ENCODE peak calls at places on chromosomes 5 and 9, in eight cellular contexts. Q, U, H, E, P, L, Z and C are unnamed samples.

GRCh38 chr5:170168797-170169196 is 63.1 kb downstream of the FOXI1 start:
- DNase-seq in E (no peak), H (no peak), U (no peak), L (no peak), Q (no peak), P (no peak), Z (no peak), C (no peak)

GRCh38 chr5:180330810-180331646 is 22.1 kb downstream of the GFPT2 start:
- DNase-seq in Q (peak), U (no peak), L (no peak), H (peak), E (peak), P (no peak), Z (peak), C (no peak)

GRCh38 chr5:52010430-52010829 is 627.2 kb downstream of the ISL1 start:
- DNase-seq in H (no peak), Z (no peak), P (no peak), U (no peak), E (no peak), L (no peak), Q (no peak), C (no peak)

GRCh38 chr5:114055318-114055788 is 306.5 kb upstream of the KCNN2 start:
- DNase-seq in Q (no peak), L (peak), P (peak), E (no peak), Z (peak), U (no peak), H (no peak), C (no peak)

GRCh38 chr9:83062653-83063527 is at the start of gene RASEF:
- DNase-seq in U (peak), L (peak), E (no peak), P (peak), H (no peak), Q (peak), Z (peak), C (peak)

GRCh38 chr9:89878687-89879086 is 273.9 kb downstream of the GADD45G start:
- DNase-seq in L (peak), Q (peak), Z (peak), E (no peak), H (peak), P (peak), U (peak), C (peak)

GRCh38 chr5:9558319-9558965 is 12.6 kb upstream of the SEMA5A start:
- DNase-seq in L (no peak), Q (no peak), P (no peak), U (no peak), E (no peak), Z (peak), H (no peak), C (peak)

GRCh38 chr5:26231316-26231715 is 807.1 kb downstream of the CDH9 start:
- DNase-seq in H (no peak), Z (no peak), E (no peak), U (no peak), P (no peak), L (no peak), Q (no peak), C (no peak)

GRCh38 chr9:86667307-86667706 is 280.0 kb downstream of the GAS1 start:
- DNase-seq in L (no peak), Z (no peak), H (no peak), P (no peak), U (no peak), E (no peak), Q (no peak), C (no peak)

GRCh38 chr9:132372177-132373095 is 17.6 kb upstream of the SETX start:
- DNase-seq in Q (peak), Z (peak), H (peak), L (no peak), U (no peak), P (peak), E (no peak), C (peak)

GRCh38 chr5:5221731-5222130 is 81.6 kb downstream of the ADAMTS16 start:
- DNase-seq in E (no peak), Z (no peak), P (no peak), Q (no peak), H (no peak), L (no peak), U (no peak), C (no peak)

GRCh38 chr9:89426389-89426961 is 71.4 kb downstream of the SEMA4D start:
- DNase-seq in P (no peak), U (no peak), L (no peak), E (no peak), Z (peak), H (no peak), Q (peak), C (no peak)

GRCh38 chr5:94967525-94967924 is 317.4 kb downstream of the MCTP1 start:
- DNase-seq in E (no peak), L (no peak), H (no peak), Q (no peak), U (no peak), Z (no peak), P (no peak), C (no peak)

GRCh38 chr5:134873494-134873893 is 677 bp upstream of the TXNDC15 start:
- DNase-seq in L (no peak), P (no peak), U (no peak), H (no peak), Q (no peak), Z (no peak), E (no peak), C (no peak)

GRCh38 chr5:151661968-151662732 is 24.6 kb downstream of the SPARC start:
- DNase-seq in Z (no peak), E (no peak), Q (no peak), H (no peak), P (no peak), L (no peak), U (no peak), C (no peak)

GRCh38 chr5:160479926-160480325 is 58.3 kb downstream of the PTTG1 start:
- DNase-seq in E (no peak), L (no peak), U (no peak), Q (no peak), Z (no peak), P (no peak), H (no peak), C (no peak)

GRCh38 chr5:181173420-181174342 is 26.3 kb downstream of the OR2V2 start:
- DNase-seq in Q (no peak), P (no peak), Z (no peak), H (no peak), E (peak), U (no peak), L (no peak), C (no peak)

GRCh38 chr5:1654786-1655495 is 131.2 kb upstream of the LPCAT1 start:
- DNase-seq in P (no peak), E (no peak), L (no peak), U (no peak), Q (no peak), Z (no peak), H (no peak), C (no peak)

DNA sequence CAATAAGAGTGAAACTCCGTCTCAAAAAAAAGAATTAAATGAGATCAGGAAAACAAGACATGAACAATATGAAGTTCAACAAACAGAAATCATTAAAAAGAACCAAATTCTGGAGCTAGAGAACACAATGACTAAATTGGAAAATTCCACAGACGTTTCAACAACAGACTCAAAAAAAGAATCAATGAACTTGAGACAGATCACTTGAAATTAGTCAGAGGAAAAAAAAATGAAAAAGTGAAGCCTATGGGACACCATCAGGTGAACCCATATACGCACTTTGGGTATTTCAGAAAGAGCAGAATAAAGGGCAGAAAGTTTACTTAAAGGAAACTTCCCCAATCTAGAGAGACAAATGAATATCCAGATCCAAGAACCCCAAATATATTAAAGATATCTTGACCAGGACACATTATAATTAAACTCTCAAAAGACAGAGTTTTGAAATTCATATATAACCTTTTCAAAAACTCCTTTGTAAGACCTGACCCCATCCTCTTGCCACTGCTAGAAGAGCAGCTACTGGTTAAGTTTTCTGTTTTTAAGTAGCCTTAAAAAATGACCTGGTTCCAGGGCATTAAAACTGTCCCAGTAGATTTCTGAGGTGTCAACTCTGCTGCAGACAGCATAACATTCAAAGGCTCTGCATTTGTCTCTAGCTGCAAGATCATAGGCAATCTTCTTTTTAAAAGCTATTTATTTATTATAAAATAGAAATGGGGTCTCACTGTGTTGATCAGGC is 7.7 kb upstream of the MATR3 start:
- DNase-seq in Q (no peak), Z (no peak), P (no peak), L (no peak), E (no peak), U (no peak), H (no peak), C (no peak)
- TF ChIP-seq POLR2A in Q (no peak), Z (no peak), P (no peak), L (no peak), E (no peak), U (no peak), H (no peak), C (no peak)

DNA sequence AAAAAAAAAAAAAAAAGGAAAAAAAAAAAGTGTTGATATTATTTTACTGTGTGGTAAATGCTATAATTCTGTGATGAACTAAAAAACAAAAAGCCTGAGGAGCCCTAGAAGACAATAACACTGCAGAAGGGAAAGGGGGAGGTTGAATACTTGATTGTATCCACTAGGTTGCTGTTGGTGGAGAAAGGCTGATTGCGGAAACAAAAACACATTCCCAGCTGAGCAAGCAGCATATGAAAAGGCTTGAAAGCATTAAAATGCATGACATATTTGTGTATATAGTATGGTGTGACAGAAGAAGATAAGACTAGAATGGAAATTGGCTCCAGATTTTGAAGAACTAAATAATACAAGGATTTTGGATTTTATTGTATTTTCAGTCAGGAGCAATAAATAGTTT is 8.9 kb downstream of the RABGAP1 start:
- DNase-seq in L (no peak), Q (no peak), U (no peak), H (no peak), E (no peak), P (no peak), Z (no peak), C (no peak)
- H3K4me3 ChIP-seq in L (no peak), Q (no peak), U (no peak), H (no peak), E (no peak), P (no peak), Z (no peak), C (no peak)

DNA sequence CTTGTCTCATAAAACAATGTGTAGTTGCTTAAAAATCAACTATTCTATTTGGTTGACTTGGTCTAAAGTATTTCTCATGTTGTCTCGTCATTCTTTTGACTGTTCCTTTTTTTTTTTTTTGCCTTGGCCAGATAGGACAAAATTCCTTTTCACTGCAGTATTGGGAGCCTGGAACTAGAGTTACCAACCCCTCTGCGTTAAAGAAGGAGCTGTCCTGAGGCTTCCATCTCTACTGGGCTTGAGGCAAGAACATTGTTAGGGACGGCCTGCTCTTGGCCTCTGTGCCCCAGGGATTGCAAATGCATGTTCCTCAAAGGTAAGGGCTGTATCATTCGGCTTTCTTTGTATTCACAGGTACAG is 1.4 kb upstream of the NPR2 start:
- DNase-seq in H (no peak), E (no peak), Q (no peak), P (no peak), Z (no peak), U (no peak), L (no peak), C (no peak)
- H3K27ac ChIP-seq in H (no peak), E (no peak), Q (no peak), P (peak), Z (no peak), U (peak), L (no peak), C (no peak)

GRCh38 chr9:128887914-128888350 is 6.0 kb downstream of the LRRC8A start:
- DNase-seq in E (no peak), P (no peak), Z (no peak), L (peak), Q (no peak), H (no peak), U (no peak), C (no peak)

GRCh38 chr9:128885376-128885775 is 3.4 kb downstream of the LRRC8A start:
- DNase-seq in L (no peak), P (no peak), H (no peak), U (no peak), E (no peak), Z (no peak), Q (no peak), C (no peak)

GRCh38 chr9:128887049-128887448 is 5.1 kb downstream of the LRRC8A start:
- DNase-seq in U (no peak), H (no peak), L (no peak), P (no peak), E (no peak), Q (no peak), Z (no peak), C (no peak)

GRCh38 chr9:128885798-128886197 is 3.9 kb downstream of the LRRC8A start:
- DNase-seq in Q (no peak), E (no peak), L (peak), H (no peak), U (no peak), Z (no peak), P (no peak), C (no peak)

GRCh38 chr9:128886211-128886826 is 4.4 kb downstream of the LRRC8A start:
- DNase-seq in H (no peak), E (no peak), Q (no peak), P (no peak), Z (no peak), U (no peak), L (no peak), C (no peak)
- TF ChIP-seq POLR2A in H (no peak), E (no peak), Q (no peak), P (no peak), Z (no peak), U (no peak), L (no peak), C (no peak)

GRCh38 chr5:132778129-132778528 is 1.1 kb upstream of the SEPTIN8 start:
- DNase-seq in E (no peak), Z (no peak), L (no peak), U (no peak), Q (no peak), P (no peak), H (no peak), C (no peak)
- H3K4me3 ChIP-seq in E (no peak), Z (peak), L (peak), U (peak), Q (no peak), P (peak), H (peak), C (peak)

GRCh38 chr5:54534306-54534705 is 16.7 kb downstream of the SNX18 start:
- DNase-seq in U (no peak), P (no peak), H (no peak), Z (no peak), E (no peak), Q (no peak), L (no peak), C (no peak)
- H3K27ac ChIP-seq in U (peak), P (peak), H (peak), Z (peak), E (no peak), Q (peak), L (peak), C (peak)

GRCh38 chr9:72150172-72150571 is 932 bp downstream of the GDA start:
- DNase-seq in L (no peak), H (no peak), E (no peak), P (no peak), Z (no peak), Q (no peak), U (no peak), C (no peak)

GRCh38 chr9:72150653-72151052 is 1.4 kb downstream of the GDA start:
- DNase-seq in H (no peak), L (no peak), P (no peak), U (no peak), E (no peak), Q (no peak), Z (no peak), C (no peak)

GRCh38 chr9:72151099-72151498 is 1.9 kb downstream of the GDA start:
- DNase-seq in P (no peak), U (no peak), Q (no peak), Z (no peak), E (no peak), H (no peak), L (no peak), C (no peak)

GRCh38 chr9:72147676-72148075 is 1.6 kb upstream of the GDA start:
- DNase-seq in E (no peak), H (no peak), P (no peak), Q (no peak), U (no peak), L (no peak), Z (no peak), C (no peak)

DNA sequence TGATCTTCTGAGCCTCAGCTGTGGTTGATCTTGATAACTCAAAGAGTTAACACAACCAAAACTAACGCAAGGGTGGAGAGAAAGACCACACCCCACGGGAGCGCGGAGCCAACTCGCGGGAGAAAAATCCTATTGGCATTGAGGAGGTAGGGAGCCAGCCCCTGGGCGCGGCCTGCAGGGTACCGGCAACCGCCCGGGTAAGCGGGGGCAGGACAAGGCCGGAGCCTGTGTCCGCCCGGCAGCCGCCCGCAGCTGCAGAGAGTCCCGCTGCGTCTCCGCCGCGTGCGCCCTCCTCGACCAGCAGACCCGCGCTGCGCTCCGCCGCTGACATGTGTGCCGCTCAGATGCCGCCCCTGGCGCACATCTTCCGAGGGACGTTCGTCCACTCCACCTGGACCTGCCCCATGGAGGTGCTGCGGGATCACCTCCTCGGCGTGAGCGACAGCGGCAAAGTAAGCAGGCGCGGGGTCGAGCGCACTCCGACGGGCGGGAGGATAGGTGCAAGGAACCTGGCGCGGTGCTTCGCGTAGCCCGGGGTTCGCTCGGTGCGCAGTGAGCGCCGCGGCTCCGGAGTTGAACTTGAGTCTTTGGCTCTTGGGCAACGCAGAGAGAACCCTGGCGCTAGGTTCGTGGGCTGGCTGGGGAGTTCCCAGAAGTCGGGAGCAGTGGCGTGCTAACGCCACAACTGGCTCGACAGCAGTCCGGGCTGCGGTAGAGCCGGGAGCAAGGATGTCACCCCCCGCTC is at the start of gene GDA:
- DNase-seq in H (no peak), U (no peak), Z (peak), L (no peak), E (peak), P (no peak), Q (no peak), C (peak)
- TF ChIP-seq POLR2A in H (no peak), U (no peak), Z (peak), L (no peak), E (no peak), P (no peak), Q (no peak), C (peak)

DNA sequence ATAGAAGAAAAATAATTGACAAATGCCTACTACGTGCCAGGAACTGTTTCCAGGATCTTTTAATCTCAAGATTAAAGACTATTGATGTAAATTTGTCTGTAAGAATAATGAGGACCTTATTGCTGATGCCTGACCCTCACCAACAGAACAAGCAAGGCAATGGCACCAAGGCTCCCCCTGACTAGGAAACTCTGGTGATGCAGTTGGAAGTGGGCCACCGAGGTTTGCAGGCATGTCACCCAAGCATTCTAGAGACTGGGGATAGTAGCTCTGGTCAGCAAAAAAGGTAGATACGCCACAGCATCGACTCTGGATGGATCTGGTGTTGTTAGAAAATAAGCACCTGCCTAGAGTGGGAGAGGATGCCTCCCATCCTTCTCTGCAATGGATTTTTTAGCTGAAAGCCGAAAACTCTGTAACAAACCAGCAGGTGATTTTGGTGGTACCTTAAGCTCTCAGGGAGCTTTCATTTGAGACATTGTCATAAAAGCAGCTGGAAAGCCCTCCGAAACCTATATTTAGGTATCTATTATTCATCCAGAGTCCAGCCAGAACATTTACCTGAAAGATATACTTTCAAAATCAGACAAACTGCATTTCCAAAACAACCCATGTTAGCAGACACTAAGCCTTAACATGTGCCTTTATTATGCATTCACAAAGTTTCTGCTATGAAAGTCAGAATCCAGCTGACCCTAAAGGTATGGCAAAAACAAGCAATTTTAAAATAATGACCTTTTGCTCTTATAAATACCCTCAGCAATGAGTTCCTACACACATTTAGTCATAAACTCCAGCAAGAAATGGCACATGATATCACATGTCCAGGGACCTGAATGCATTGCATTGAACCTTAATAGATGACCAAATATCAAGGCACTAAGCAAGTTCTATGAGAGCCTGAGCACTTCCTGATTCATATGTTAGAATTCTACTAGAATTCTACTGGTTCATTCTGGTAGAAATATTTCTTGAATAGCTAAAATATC is 308.4 kb downstream of the PDE4D start:
- DNase-seq in L (no peak), E (no peak), Q (no peak), Z (peak), U (no peak), H (no peak), P (no peak), C (no peak)
- H3K4me3 ChIP-seq in L (no peak), E (no peak), Q (no peak), Z (peak), U (no peak), H (no peak), P (no peak), C (no peak)

DNA sequence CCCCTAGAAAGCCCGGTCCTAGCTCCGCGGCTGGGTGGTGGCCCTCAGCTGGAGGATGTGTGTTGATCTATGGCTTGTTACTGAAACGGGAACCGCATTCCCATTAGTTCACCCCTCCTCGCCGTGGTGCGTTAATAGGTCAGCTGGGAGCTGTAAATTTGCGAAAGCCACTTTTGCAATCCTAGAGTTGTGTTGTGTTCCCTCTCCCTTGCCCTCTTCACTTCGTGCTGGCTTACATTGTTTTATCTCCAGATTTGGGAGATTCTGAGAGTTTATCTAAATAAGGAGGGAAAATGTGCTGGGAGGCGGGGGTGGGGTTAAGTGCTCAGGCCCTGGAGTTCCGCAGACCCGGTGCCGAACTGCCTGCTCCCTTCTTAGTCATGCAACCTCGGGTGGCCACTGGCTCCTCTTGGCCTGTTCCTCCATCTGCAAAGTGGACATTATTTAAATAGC is 62.8 kb downstream of the HMCN2 start:
- DNase-seq in L (no peak), Z (peak), E (no peak), U (no peak), P (no peak), H (peak), Q (no peak), C (no peak)
- H3K27ac ChIP-seq in L (peak), Z (peak), E (no peak), U (peak), P (peak), H (peak), Q (peak), C (no peak)